ENCODE peak calls at places on chromosome X, in seven cellular contexts. T is HFFc6, K is cardiac fibroblast, D is fibroblast of lung, S is D721Med, N is endothelial cell, G is DND-41. V is an unnamed sample.

GRCh38 chrX:134810211-134810610 is 151.9 kb upstream of the PLAC1 start:
- DNase-seq in T (no peak), K (no peak), S (no peak), G (no peak), D (peak; percentile 25), N (no peak), V (no peak)

GRCh38 chrX:138082881-138083280 is 517.0 kb downstream of the ZIC3 start:
- DNase-seq in S (no peak), T (no peak), N (no peak), D (peak; percentile 3), G (no peak), K (peak; percentile 0), V (no peak)

GRCh38 chrX:154460326-154460725 is 2.2 kb downstream of the PLXNA3 start:
- DNase-seq in S (no peak), T (no peak), K (no peak), G (no peak), N (no peak), D (no peak), V (no peak)

GRCh38 chrX:71652405-71652804 is 14.9 kb upstream of the LOC101059915 start:
- DNase-seq in T (peak; percentile 32), K (peak; percentile 67), D (peak; percentile 36), S (no peak), G (peak; percentile 64), N (peak; percentile 54), V (peak; percentile 4)

GRCh38 chrX:10006770-10007169 is 39.6 kb downstream of the CLDN34 start:
- DNase-seq in K (no peak), D (no peak), S (no peak), T (no peak), N (no peak), G (no peak), V (no peak)

GRCh38 chrX:97597954-97598353 is 714.2 kb downstream of the RPA4 start:
- DNase-seq in N (no peak), D (no peak), K (no peak), S (no peak), T (no peak), G (no peak), V (no peak)

GRCh38 chrX:130896816-130897508 is 6.0 kb downstream of the ENOX2 start:
- DNase-seq in D (peak; percentile 53), S (no peak), T (no peak), K (peak; percentile 75), G (no peak), N (no peak), V (no peak)

GRCh38 chrX:118990512-118991227 is 16.3 kb downstream of the LONRF3 start:
- DNase-seq in D (no peak), S (no peak), K (no peak), N (no peak), T (no peak), G (no peak), V (no peak)

GRCh38 chrX:148517191-148517590 is 16.8 kb downstream of the AFF2 start:
- DNase-seq in T (no peak), K (no peak), N (no peak), G (no peak), D (peak; percentile 14), S (no peak), V (no peak)

GRCh38 chrX:118534716-118535493 is 39.3 kb downstream of the DOCK11 start:
- DNase-seq in G (no peak), N (no peak), K (no peak), D (peak; percentile 77), S (no peak), T (no peak), V (peak; percentile 41)

GRCh38 chrX:122565952-122566351 is 618.1 kb upstream of the GRIA3 start:
- DNase-seq in T (peak; percentile 97), S (no peak), K (peak; percentile 95), D (peak; percentile 98), G (no peak), N (no peak), V (peak; percentile 72)

GRCh38 chrX:13826770-13827169 is 9.9 kb upstream of the GPM6B start:
- DNase-seq in D (no peak), G (no peak), K (no peak), N (no peak), T (no peak), S (no peak), V (no peak)

GRCh38 chrX:68415289-68415688 is 18.0 kb downstream of the OPHN1 start:
- DNase-seq in K (peak; percentile 59), D (peak; percentile 83), T (peak; percentile 5), G (no peak), N (no peak), S (no peak), V (no peak)

DNA sequence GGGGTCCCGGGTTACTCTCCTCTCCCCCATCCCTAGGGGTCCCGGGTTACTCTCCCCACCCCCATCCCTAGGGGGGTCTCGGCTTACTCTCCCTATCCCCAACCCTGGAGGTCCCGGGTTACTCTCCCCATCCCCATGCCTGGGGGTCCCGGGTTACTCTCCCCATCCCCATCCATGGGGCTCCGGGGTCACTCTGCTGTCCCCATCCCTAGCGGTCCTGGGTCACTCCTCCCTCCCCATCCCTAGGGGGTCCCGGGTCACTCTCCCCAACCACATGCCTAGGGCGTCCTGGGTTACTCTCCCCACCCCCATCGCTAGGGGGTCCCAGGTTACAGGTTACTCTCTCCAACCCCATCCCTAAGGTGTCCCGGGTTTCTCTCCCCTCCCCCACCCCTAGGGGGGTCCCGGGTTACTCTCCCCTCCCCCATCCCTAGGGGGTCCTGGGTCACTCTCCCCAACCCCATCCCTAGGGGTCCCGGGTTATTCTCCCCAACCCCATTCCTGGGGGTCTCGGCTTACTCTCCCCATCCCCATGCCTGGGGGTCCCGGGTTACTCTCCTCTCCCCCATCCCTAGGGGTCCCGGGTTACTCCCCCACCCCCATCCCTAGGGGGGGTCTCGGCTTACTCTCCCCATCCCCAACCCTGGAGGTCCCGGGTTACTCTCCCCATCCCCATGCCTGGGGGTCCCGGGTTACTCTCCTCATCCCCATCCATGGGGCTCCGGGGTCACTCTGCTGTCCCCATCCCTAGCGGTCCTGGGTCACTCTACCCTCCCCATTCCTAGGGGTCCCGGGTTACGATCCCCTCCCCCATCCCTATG is 823 bp downstream of the ASMTL start:
- DNase-seq in G (peak; percentile 35), K (no peak), D (no peak), T (no peak), S (no peak), N (peak; percentile 30), V (no peak)
- TF ChIP-seq CTCF in G (peak; percentile 4), K (no peak), D (no peak), T (no peak), S (no peak), N (no peak), V (no peak)

GRCh38 chrX:47562615-47563243 is 1.7 kb downstream of the ARAF start:
- DNase-seq in T (no peak), G (peak; percentile 24), D (no peak), N (peak; percentile 28), S (no peak), K (peak; percentile 50), V (no peak)
- TF ChIP-seq CTCF in T (peak; percentile 60), G (peak; percentile 54), D (peak; percentile 43), N (peak; percentile 39), S (peak; percentile 9), K (peak; percentile 30), V (peak; percentile 45)

DNA sequence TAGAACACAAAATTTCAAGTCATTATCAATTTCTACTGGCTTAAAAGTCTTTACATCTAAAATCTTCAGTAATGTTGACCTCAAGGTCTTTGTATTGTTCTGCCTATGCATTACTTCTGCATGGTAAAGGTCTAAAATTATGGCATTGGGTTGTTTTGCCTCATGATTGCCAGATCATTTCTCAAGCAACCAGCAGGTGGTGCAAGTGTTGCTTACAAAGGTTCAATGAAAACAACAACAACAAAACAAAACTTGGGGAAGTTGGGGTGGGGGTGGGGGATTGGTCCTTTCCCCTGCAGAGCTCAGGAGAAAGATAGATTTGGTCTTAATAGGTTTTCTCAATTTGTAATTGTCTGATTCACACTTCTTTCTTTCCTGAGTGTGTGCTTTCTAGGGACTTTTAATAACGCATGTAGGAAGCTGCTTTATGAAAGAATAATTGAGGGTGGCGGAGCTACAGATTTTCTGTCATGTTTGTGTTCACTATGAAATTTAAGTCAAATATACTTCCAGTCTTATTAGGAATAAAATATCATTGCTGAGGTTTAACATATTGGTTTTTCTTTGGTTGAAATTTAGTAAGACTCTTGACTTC is 145.1 kb downstream of the COL4A5 start:
- DNase-seq in T (peak; percentile 0), S (no peak), K (peak; percentile 18), D (no peak), N (peak; percentile 8), G (no peak), V (no peak)
- TF ChIP-seq CTCF in T (peak; percentile 58), S (peak; percentile 49), K (peak; percentile 14), D (peak; percentile 27), N (peak; percentile 48), G (peak; percentile 25), V (peak; percentile 50)

GRCh38 chrX:23634181-23634580 is 33.1 kb upstream of the PRDX4 start:
- DNase-seq in T (no peak), K (peak; percentile 5), N (no peak), G (no peak), D (no peak), S (no peak), V (no peak)

GRCh38 chrX:23643020-23643419 is 24.3 kb upstream of the PRDX4 start:
- DNase-seq in T (no peak), G (no peak), K (no peak), N (no peak), S (no peak), D (no peak), V (no peak)

DNA sequence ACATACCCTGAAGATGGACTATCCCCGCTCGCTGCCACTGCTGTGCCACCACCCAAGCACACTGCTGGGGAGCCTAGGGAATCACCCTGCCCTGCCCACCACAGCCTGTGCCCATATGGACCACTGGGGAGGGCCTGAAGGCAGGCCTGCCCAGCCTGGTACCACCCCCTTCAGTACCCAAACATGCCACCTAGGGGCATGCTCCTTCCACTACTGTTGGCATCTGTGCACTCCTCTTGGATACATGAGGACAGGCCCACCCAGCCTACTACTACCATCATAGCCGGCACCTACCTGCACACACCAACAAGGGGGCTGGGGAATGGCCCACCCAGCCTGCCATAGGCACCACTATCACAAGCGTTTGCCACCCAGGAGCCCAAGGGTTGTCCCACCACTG is 30.1 kb upstream of the PRDX4 start:
- DNase-seq in T (no peak), S (no peak), N (no peak), D (no peak), K (no peak), G (no peak), V (no peak)
- TF ChIP-seq CTCF in T (no peak), S (no peak), N (no peak), D (no peak), K (no peak), G (no peak), V (no peak)

DNA sequence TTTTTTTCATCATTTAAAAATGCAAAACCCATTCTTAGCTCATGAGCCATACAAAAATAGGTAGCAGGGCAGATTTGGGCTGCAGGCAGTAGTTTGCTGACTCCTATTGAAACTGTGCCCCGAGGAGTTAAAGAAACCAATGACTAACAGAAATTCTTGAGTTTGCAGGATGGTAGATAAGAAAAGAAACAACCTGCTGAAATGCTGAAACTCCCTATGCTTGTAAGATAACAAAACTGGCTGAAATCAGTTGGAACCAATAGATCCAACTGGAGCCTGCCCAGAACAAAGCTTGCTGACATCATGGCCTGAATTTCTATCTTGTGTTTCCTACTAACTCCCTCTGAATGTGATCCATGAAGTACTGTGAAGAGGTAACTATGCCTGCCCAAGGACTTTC is 68.6 kb downstream of the ANOS1 start:
- DNase-seq in N (no peak), D (peak; percentile 70), S (no peak), G (no peak), T (no peak), K (no peak), V (no peak)
- TF ChIP-seq CTCF in N (no peak), D (no peak), S (no peak), G (no peak), T (no peak), K (no peak), V (no peak)

GRCh38 chrX:114619874-114620273 is 36.0 kb downstream of the HTR2C start:
- DNase-seq in T (no peak), G (no peak), N (peak; percentile 14), D (no peak), S (no peak), K (peak; percentile 6), V (no peak)
- TF ChIP-seq CTCF in T (peak; percentile 67), G (no peak), N (peak; percentile 59), D (peak; percentile 44), S (peak; percentile 3), K (peak; percentile 40), V (peak; percentile 60)

V was measured in retinal pigment epithelial cell.